ENCODE peak calls at places on chromosome 1, in eight cellular contexts. L is GM23248; K is esophagus squamous epithelium; H is T-helper 2 cell; S is left ventricle myocardium superior; Y is tibial nerve; E is AG10803; O is CD4-positive, CD25-positive, alpha-beta regulatory T cell. J is an unnamed sample.

GRCh38 chr1:203217668-203218067 is 11.8 kb downstream of the CHIT1 start:
- DNase-seq in H (no peak), L (no peak), E (no peak), O (no peak), K (no peak), S (no peak), Y (no peak), J (no peak)

GRCh38 chr1:101086783-101087182 is 61.2 kb upstream of the DPH5 start:
- DNase-seq in S (no peak), Y (no peak), H (no peak), L (no peak), E (no peak), K (no peak), O (no peak), J (no peak)

GRCh38 chr1:225903623-225904022 is 14.7 kb upstream of the LEFTY1 start:
- DNase-seq in K (no peak), L (no peak), S (no peak), H (no peak), E (no peak), O (no peak), Y (no peak), J (no peak)

GRCh38 chr1:196030455-196030854 is 577.8 kb downstream of the KCNT2 start:
- DNase-seq in L (no peak), O (no peak), E (no peak), H (no peak), Y (no peak), S (no peak), K (no peak), J (no peak)

GRCh38 chr1:38243106-38243505 is 196.5 kb upstream of the POU3F1 start:
- DNase-seq in L (no peak), K (no peak), S (no peak), Y (no peak), E (no peak), O (no peak), H (no peak), J (no peak)

GRCh38 chr1:113835686-113836290 is 23.5 kb upstream of the RSBN1 start:
- DNase-seq in S (no peak), O (peak), E (peak), Y (no peak), H (no peak), L (peak), K (no peak), J (peak)

GRCh38 chr1:234989019-234989418 is 139.6 kb downstream of the TOMM20 start:
- DNase-seq in O (no peak), K (no peak), Y (no peak), S (no peak), H (no peak), L (peak), E (no peak), J (no peak)

GRCh38 chr1:232435746-232436145 is 194.2 kb downstream of the SIPA1L2 start:
- DNase-seq in Y (no peak), H (no peak), L (peak), S (peak), O (no peak), K (no peak), E (peak), J (no peak)

GRCh38 chr1:108199231-108199657 is 899 bp downstream of the SLC25A24 start:
- DNase-seq in S (no peak), O (no peak), K (no peak), L (peak), H (no peak), Y (no peak), E (peak), J (no peak)

GRCh38 chr1:3026581-3027511 is 5.6 kb downstream of the ACTRT2 start:
- DNase-seq in S (no peak), H (no peak), O (no peak), Y (no peak), K (no peak), E (no peak), L (no peak), J (no peak)

GRCh38 chr1:152110860-152111514 is 4.3 kb downstream of the TCHH start:
- DNase-seq in S (peak), E (peak), K (no peak), H (no peak), L (peak), Y (no peak), O (no peak), J (peak)

GRCh38 chr1:78297828-78298227 is 192.9 kb upstream of the PTGFR start:
- DNase-seq in H (no peak), O (no peak), E (peak), S (no peak), Y (no peak), L (no peak), K (no peak), J (no peak)

GRCh38 chr1:203629509-203630082 is 3.0 kb downstream of the ATP2B4 start:
- DNase-seq in O (peak), Y (peak), H (peak), S (peak), E (peak), L (peak), K (no peak), J (peak)

GRCh38 chr1:117828206-117828605 is 101.2 kb downstream of the GDAP2 start:
- DNase-seq in H (no peak), E (peak), O (no peak), Y (peak), L (peak), K (no peak), S (peak), J (no peak)

J was measured in germinal center.